ENCODE peak calls at places on chromosomes 16 and 17, in six cellular contexts. G, Y, K, W, D and A are unnamed samples.
A peak's percentile ranks its signal among the peaks of the same experiment; 100 is the strongest.

GRCh38 chr17:7846765-7847661 is 7.9 kb upstream of the TMEM88 start:
- DNase-seq in G (no peak), Y (no peak), K (no peak), W (no peak), D (no peak), A (no peak)

GRCh38 chr17:76092526-76093413 is 10.8 kb downstream of the EXOC7 start:
- DNase-seq in G (no peak), Y (no peak), K (no peak), W (no peak), D (no peak), A (no peak)

GRCh38 chr17:78600181-78600651 is 23.0 kb upstream of the DNAH17 start:
- DNase-seq in G (no peak), Y (no peak), K (no peak), W (no peak), D (no peak), A (no peak)

GRCh38 chr17:16447676-16448075 is 32.3 kb downstream of the TRPV2 start:
- DNase-seq in G (no peak), Y (no peak), K (no peak), W (no peak), D (no peak), A (no peak)

GRCh38 chr17:57622886-57623433 is 122.1 kb downstream of the CCDC182 start:
- DNase-seq in G (no peak), Y (no peak), K (no peak), W (peak; percentile 61), D (no peak), A (peak; percentile 69)

GRCh38 chr16:57518922-57519321 is 17.4 kb downstream of the CCDC102A start:
- DNase-seq in G (no peak), Y (no peak), K (no peak), W (no peak), D (no peak), A (no peak)

GRCh38 chr16:3058173-3059030 is 7.0 kb upstream of the IL32 start:
- DNase-seq in G (no peak), Y (peak; percentile 46), K (no peak), W (no peak), D (no peak), A (peak; percentile 29)

GRCh38 chr16:29029168-29029994 is 44.5 kb downstream of the LAT start:
- DNase-seq in G (peak; percentile 48), Y (peak; percentile 86), K (no peak), W (peak; percentile 84), D (no peak), A (no peak)

GRCh38 chr17:3474212-3474611 is 1.6 kb upstream of the ASPA start:
- DNase-seq in G (no peak), Y (no peak), K (no peak), W (no peak), D (no peak), A (no peak)

GRCh38 chr16:8194795-8195194 is 395.5 kb downstream of the TMEM114 start:
- DNase-seq in G (no peak), Y (no peak), K (no peak), W (no peak), D (no peak), A (no peak)

GRCh38 chr16:67571464-67571863 is 9.1 kb downstream of the CTCF start:
- DNase-seq in G (no peak), Y (no peak), K (no peak), W (no peak), D (no peak), A (no peak)

GRCh38 chr16:20727181-20727580 is 14.4 kb downstream of the THUMPD1 start:
- DNase-seq in G (no peak), Y (no peak), K (no peak), W (no peak), D (no peak), A (no peak)

GRCh38 chr17:40340880-40341807 is 23.4 kb downstream of the GJD3 start:
- DNase-seq in G (peak; percentile 80), Y (peak; percentile 71), K (no peak), W (no peak), D (peak; percentile 86), A (peak; percentile 95)

GRCh38 chr17:78140169-78141051 is 5.8 kb upstream of the C17orf99 start:
- DNase-seq in G (peak; percentile 85), Y (peak; percentile 87), K (peak; percentile 90), W (no peak), D (peak; percentile 96), A (peak; percentile 91)

GRCh38 chr16:2468725-2469398 is 2.2 kb upstream of the NTN3 start:
- DNase-seq in G (no peak), Y (no peak), K (peak; percentile 84), W (no peak), D (no peak), A (peak; percentile 46)